ENCODE peak calls at places on chromosomes 7 and 10, in ten cellular contexts. One of them, this sample, is unnamed.

GRCh38 chr10:107409517-107409916 is 245.0 kb upstream of the SORCS1 start:
- DNase-seq in endothelial cell of umbilical vein: no peak
- DNase-seq in NCI-H2081: no peak
- DNase-seq in GM12891: no peak
- DNase-seq in stimulated activated CD8-positive, alpha-beta memory T cell treated with anti-CD3 and anti-CD28 coated beads, Interleukin-7, amount 100 ng/mL, for 48 hours: no peak
- DNase-seq in midbrain: peak
- DNase-seq in NCI-H1092 treated with DMSO at 0.1 percent for 48 hours: no peak
- DNase-seq in non-pigmented ciliary epithelial cell: peak
- DNase-seq in RWPE1: peak
- DNase-seq in GM12878: no peak
- DNase-seq in this sample: no peak

GRCh38 chr7:158633055-158633956 is 45.7 kb upstream of the PTPRN2 start:
- DNase-seq in endothelial cell of umbilical vein: no peak
- DNase-seq in NCI-H2081: no peak
- DNase-seq in GM12891: no peak
- DNase-seq in stimulated activated CD8-positive, alpha-beta memory T cell treated with anti-CD3 and anti-CD28 coated beads, Interleukin-7, amount 100 ng/mL, for 48 hours: no peak
- DNase-seq in midbrain: no peak
- DNase-seq in NCI-H1092 treated with DMSO at 0.1 percent for 48 hours: no peak
- DNase-seq in non-pigmented ciliary epithelial cell: no peak
- DNase-seq in RWPE1: no peak
- DNase-seq in GM12878: peak
- DNase-seq in this sample: no peak

GRCh38 chr7:84111842-84112241 is 82.7 kb downstream of the SEMA3A start:
- DNase-seq in endothelial cell of umbilical vein: no peak
- DNase-seq in NCI-H2081: no peak
- DNase-seq in GM12891: no peak
- DNase-seq in stimulated activated CD8-positive, alpha-beta memory T cell treated with anti-CD3 and anti-CD28 coated beads, Interleukin-7, amount 100 ng/mL, for 48 hours: no peak
- DNase-seq in midbrain: no peak
- DNase-seq in NCI-H1092 treated with DMSO at 0.1 percent for 48 hours: no peak
- DNase-seq in non-pigmented ciliary epithelial cell: no peak
- DNase-seq in RWPE1: no peak
- DNase-seq in GM12878: no peak
- DNase-seq in this sample: no peak

GRCh38 chr10:48444266-48444665 is 137.8 kb downstream of the MAPK8 start:
- DNase-seq in endothelial cell of umbilical vein: peak
- DNase-seq in NCI-H2081: no peak
- DNase-seq in GM12891: no peak
- DNase-seq in stimulated activated CD8-positive, alpha-beta memory T cell treated with anti-CD3 and anti-CD28 coated beads, Interleukin-7, amount 100 ng/mL, for 48 hours: no peak
- DNase-seq in midbrain: peak
- DNase-seq in NCI-H1092 treated with DMSO at 0.1 percent for 48 hours: peak
- DNase-seq in non-pigmented ciliary epithelial cell: no peak
- DNase-seq in RWPE1: peak
- DNase-seq in GM12878: no peak
- DNase-seq in this sample: no peak

GRCh38 chr7:47420117-47420780 is 161.7 kb downstream of the TNS3 start:
- DNase-seq in endothelial cell of umbilical vein: no peak
- DNase-seq in NCI-H2081: peak
- DNase-seq in GM12891: no peak
- DNase-seq in stimulated activated CD8-positive, alpha-beta memory T cell treated with anti-CD3 and anti-CD28 coated beads, Interleukin-7, amount 100 ng/mL, for 48 hours: no peak
- DNase-seq in midbrain: no peak
- DNase-seq in NCI-H1092 treated with DMSO at 0.1 percent for 48 hours: no peak
- DNase-seq in non-pigmented ciliary epithelial cell: no peak
- DNase-seq in RWPE1: no peak
- DNase-seq in GM12878: no peak
- DNase-seq in this sample: no peak

GRCh38 chr10:25398680-25399079 is 223.9 kb downstream of the GPR158 start:
- DNase-seq in endothelial cell of umbilical vein: no peak
- DNase-seq in NCI-H2081: no peak
- DNase-seq in GM12891: no peak
- DNase-seq in stimulated activated CD8-positive, alpha-beta memory T cell treated with anti-CD3 and anti-CD28 coated beads, Interleukin-7, amount 100 ng/mL, for 48 hours: no peak
- DNase-seq in midbrain: no peak
- DNase-seq in NCI-H1092 treated with DMSO at 0.1 percent for 48 hours: no peak
- DNase-seq in non-pigmented ciliary epithelial cell: no peak
- DNase-seq in RWPE1: no peak
- DNase-seq in GM12878: no peak
- DNase-seq in this sample: no peak

GRCh38 chr10:132246296-132246695 is 59.5 kb downstream of the DPYSL4 start:
- DNase-seq in endothelial cell of umbilical vein: no peak
- DNase-seq in NCI-H2081: no peak
- DNase-seq in GM12891: no peak
- DNase-seq in stimulated activated CD8-positive, alpha-beta memory T cell treated with anti-CD3 and anti-CD28 coated beads, Interleukin-7, amount 100 ng/mL, for 48 hours: no peak
- DNase-seq in midbrain: no peak
- DNase-seq in NCI-H1092 treated with DMSO at 0.1 percent for 48 hours: no peak
- DNase-seq in non-pigmented ciliary epithelial cell: no peak
- DNase-seq in RWPE1: no peak
- DNase-seq in GM12878: no peak
- DNase-seq in this sample: no peak

GRCh38 chr10:34889004-34889869 is 74.1 kb upstream of the PARD3 start:
- DNase-seq in endothelial cell of umbilical vein: no peak
- DNase-seq in NCI-H2081: no peak
- DNase-seq in GM12891: no peak
- DNase-seq in stimulated activated CD8-positive, alpha-beta memory T cell treated with anti-CD3 and anti-CD28 coated beads, Interleukin-7, amount 100 ng/mL, for 48 hours: no peak
- DNase-seq in midbrain: no peak
- DNase-seq in NCI-H1092 treated with DMSO at 0.1 percent for 48 hours: no peak
- DNase-seq in non-pigmented ciliary epithelial cell: no peak
- DNase-seq in RWPE1: peak
- DNase-seq in GM12878: no peak
- DNase-seq in this sample: no peak

GRCh38 chr7:151374139-151374538 is 32.5 kb downstream of the NUB1 start:
- DNase-seq in endothelial cell of umbilical vein: no peak
- DNase-seq in NCI-H2081: no peak
- DNase-seq in GM12891: no peak
- DNase-seq in stimulated activated CD8-positive, alpha-beta memory T cell treated with anti-CD3 and anti-CD28 coated beads, Interleukin-7, amount 100 ng/mL, for 48 hours: no peak
- DNase-seq in midbrain: no peak
- DNase-seq in NCI-H1092 treated with DMSO at 0.1 percent for 48 hours: no peak
- DNase-seq in non-pigmented ciliary epithelial cell: no peak
- DNase-seq in RWPE1: no peak
- DNase-seq in GM12878: no peak
- DNase-seq in this sample: no peak

GRCh38 chr7:130356121-130356759 is 11.6 kb downstream of the CPA5 start:
- DNase-seq in endothelial cell of umbilical vein: no peak
- DNase-seq in NCI-H2081: no peak
- DNase-seq in GM12891: no peak
- DNase-seq in stimulated activated CD8-positive, alpha-beta memory T cell treated with anti-CD3 and anti-CD28 coated beads, Interleukin-7, amount 100 ng/mL, for 48 hours: no peak
- DNase-seq in midbrain: no peak
- DNase-seq in NCI-H1092 treated with DMSO at 0.1 percent for 48 hours: no peak
- DNase-seq in non-pigmented ciliary epithelial cell: peak
- DNase-seq in RWPE1: peak
- DNase-seq in GM12878: no peak
- DNase-seq in this sample: peak

GRCh38 chr7:16587785-16588184 is 57.8 kb downstream of the ANKMY2 start:
- DNase-seq in endothelial cell of umbilical vein: no peak
- DNase-seq in NCI-H2081: peak
- DNase-seq in GM12891: no peak
- DNase-seq in stimulated activated CD8-positive, alpha-beta memory T cell treated with anti-CD3 and anti-CD28 coated beads, Interleukin-7, amount 100 ng/mL, for 48 hours: no peak
- DNase-seq in midbrain: no peak
- DNase-seq in NCI-H1092 treated with DMSO at 0.1 percent for 48 hours: peak
- DNase-seq in non-pigmented ciliary epithelial cell: no peak
- DNase-seq in RWPE1: no peak
- DNase-seq in GM12878: no peak
- DNase-seq in this sample: peak

GRCh38 chr7:10128748-10129147 is 844.9 kb upstream of the PHF14 start:
- DNase-seq in endothelial cell of umbilical vein: no peak
- DNase-seq in NCI-H2081: no peak
- DNase-seq in GM12891: no peak
- DNase-seq in stimulated activated CD8-positive, alpha-beta memory T cell treated with anti-CD3 and anti-CD28 coated beads, Interleukin-7, amount 100 ng/mL, for 48 hours: no peak
- DNase-seq in midbrain: peak
- DNase-seq in NCI-H1092 treated with DMSO at 0.1 percent for 48 hours: peak
- DNase-seq in non-pigmented ciliary epithelial cell: no peak
- DNase-seq in RWPE1: no peak
- DNase-seq in GM12878: no peak
- DNase-seq in this sample: no peak

GRCh38 chr7:137395425-137395824 is 51.9 kb upstream of the PTN start:
- DNase-seq in endothelial cell of umbilical vein: no peak
- DNase-seq in NCI-H2081: peak
- DNase-seq in GM12891: no peak
- DNase-seq in stimulated activated CD8-positive, alpha-beta memory T cell treated with anti-CD3 and anti-CD28 coated beads, Interleukin-7, amount 100 ng/mL, for 48 hours: no peak
- DNase-seq in midbrain: peak
- DNase-seq in NCI-H1092 treated with DMSO at 0.1 percent for 48 hours: peak
- DNase-seq in non-pigmented ciliary epithelial cell: no peak
- DNase-seq in RWPE1: no peak
- DNase-seq in GM12878: no peak
- DNase-seq in this sample: peak

GRCh38 chr7:155571581-155572345 is 25.4 kb upstream of the CNPY1 start:
- DNase-seq in endothelial cell of umbilical vein: no peak
- DNase-seq in NCI-H2081: no peak
- DNase-seq in GM12891: no peak
- DNase-seq in stimulated activated CD8-positive, alpha-beta memory T cell treated with anti-CD3 and anti-CD28 coated beads, Interleukin-7, amount 100 ng/mL, for 48 hours: no peak
- DNase-seq in midbrain: no peak
- DNase-seq in NCI-H1092 treated with DMSO at 0.1 percent for 48 hours: no peak
- DNase-seq in non-pigmented ciliary epithelial cell: no peak
- DNase-seq in RWPE1: no peak
- DNase-seq in GM12878: no peak
- DNase-seq in this sample: no peak

GRCh38 chr7:30135551-30136271 is 925 bp downstream of the MTURN start:
- DNase-seq in endothelial cell of umbilical vein: peak
- DNase-seq in NCI-H2081: peak
- DNase-seq in GM12891: peak
- DNase-seq in stimulated activated CD8-positive, alpha-beta memory T cell treated with anti-CD3 and anti-CD28 coated beads, Interleukin-7, amount 100 ng/mL, for 48 hours: no peak
- DNase-seq in midbrain: peak
- DNase-seq in NCI-H1092 treated with DMSO at 0.1 percent for 48 hours: peak
- DNase-seq in non-pigmented ciliary epithelial cell: no peak
- DNase-seq in RWPE1: peak
- DNase-seq in GM12878: no peak
- DNase-seq in this sample: peak

GRCh38 chr7:148264933-148265557 is 325.5 kb upstream of the C7orf33 start:
- DNase-seq in endothelial cell of umbilical vein: no peak
- DNase-seq in NCI-H2081: peak
- DNase-seq in GM12891: no peak
- DNase-seq in stimulated activated CD8-positive, alpha-beta memory T cell treated with anti-CD3 and anti-CD28 coated beads, Interleukin-7, amount 100 ng/mL, for 48 hours: no peak
- DNase-seq in midbrain: peak
- DNase-seq in NCI-H1092 treated with DMSO at 0.1 percent for 48 hours: peak
- DNase-seq in non-pigmented ciliary epithelial cell: no peak
- DNase-seq in RWPE1: peak
- DNase-seq in GM12878: no peak
- DNase-seq in this sample: no peak

GRCh38 chr10:131816157-131816775 is 84.5 kb upstream of the PPP2R2D start:
- DNase-seq in endothelial cell of umbilical vein: no peak
- DNase-seq in NCI-H2081: no peak
- DNase-seq in GM12891: no peak
- DNase-seq in stimulated activated CD8-positive, alpha-beta memory T cell treated with anti-CD3 and anti-CD28 coated beads, Interleukin-7, amount 100 ng/mL, for 48 hours: no peak
- DNase-seq in midbrain: no peak
- DNase-seq in NCI-H1092 treated with DMSO at 0.1 percent for 48 hours: no peak
- DNase-seq in non-pigmented ciliary epithelial cell: no peak
- DNase-seq in RWPE1: no peak
- DNase-seq in GM12878: no peak
- DNase-seq in this sample: no peak

GRCh38 chr10:116763440-116763839 is 21.1 kb upstream of the HSPA12A start:
- DNase-seq in endothelial cell of umbilical vein: no peak
- DNase-seq in NCI-H2081: no peak
- DNase-seq in GM12891: no peak
- DNase-seq in stimulated activated CD8-positive, alpha-beta memory T cell treated with anti-CD3 and anti-CD28 coated beads, Interleukin-7, amount 100 ng/mL, for 48 hours: no peak
- DNase-seq in midbrain: peak
- DNase-seq in NCI-H1092 treated with DMSO at 0.1 percent for 48 hours: no peak
- DNase-seq in non-pigmented ciliary epithelial cell: no peak
- DNase-seq in RWPE1: no peak
- DNase-seq in GM12878: no peak
- DNase-seq in this sample: no peak

GRCh38 chr7:66352071-66352470 is 146.9 kb downstream of the TPST1 start:
- DNase-seq in endothelial cell of umbilical vein: peak
- DNase-seq in NCI-H2081: no peak
- DNase-seq in GM12891: no peak
- DNase-seq in stimulated activated CD8-positive, alpha-beta memory T cell treated with anti-CD3 and anti-CD28 coated beads, Interleukin-7, amount 100 ng/mL, for 48 hours: no peak
- DNase-seq in midbrain: peak
- DNase-seq in NCI-H1092 treated with DMSO at 0.1 percent for 48 hours: no peak
- DNase-seq in non-pigmented ciliary epithelial cell: no peak
- DNase-seq in RWPE1: peak
- DNase-seq in GM12878: no peak
- DNase-seq in this sample: no peak

GRCh38 chr7:107660381-107661080 is at the start of gene SLC26A4:
- DNase-seq in endothelial cell of umbilical vein: no peak
- DNase-seq in NCI-H2081: no peak
- DNase-seq in GM12891: peak
- DNase-seq in stimulated activated CD8-positive, alpha-beta memory T cell treated with anti-CD3 and anti-CD28 coated beads, Interleukin-7, amount 100 ng/mL, for 48 hours: peak
- DNase-seq in midbrain: no peak
- DNase-seq in NCI-H1092 treated with DMSO at 0.1 percent for 48 hours: no peak
- DNase-seq in non-pigmented ciliary epithelial cell: no peak
- DNase-seq in RWPE1: no peak
- DNase-seq in GM12878: no peak
- DNase-seq in this sample: no peak

GRCh38 chr10:32377458-32378370 is 30.8 kb upstream of the EPC1 start:
- DNase-seq in endothelial cell of umbilical vein: peak
- DNase-seq in NCI-H2081: peak
- DNase-seq in GM12891: no peak
- DNase-seq in stimulated activated CD8-positive, alpha-beta memory T cell treated with anti-CD3 and anti-CD28 coated beads, Interleukin-7, amount 100 ng/mL, for 48 hours: no peak
- DNase-seq in midbrain: peak
- DNase-seq in NCI-H1092 treated with DMSO at 0.1 percent for 48 hours: peak
- DNase-seq in non-pigmented ciliary epithelial cell: peak
- DNase-seq in RWPE1: peak
- DNase-seq in GM12878: no peak
- DNase-seq in this sample: no peak

GRCh38 chr7:7323352-7323751 is 141.0 kb downstream of the C1GALT1 start:
- DNase-seq in endothelial cell of umbilical vein: no peak
- DNase-seq in NCI-H2081: no peak
- DNase-seq in GM12891: no peak
- DNase-seq in stimulated activated CD8-positive, alpha-beta memory T cell treated with anti-CD3 and anti-CD28 coated beads, Interleukin-7, amount 100 ng/mL, for 48 hours: no peak
- DNase-seq in midbrain: no peak
- DNase-seq in NCI-H1092 treated with DMSO at 0.1 percent for 48 hours: peak
- DNase-seq in non-pigmented ciliary epithelial cell: no peak
- DNase-seq in RWPE1: no peak
- DNase-seq in GM12878: peak
- DNase-seq in this sample: peak